ENCODE peak calls at places on chromosome 12, in seven cellular contexts. Y, E, C, S, B, P and Q are unnamed samples.

GRCh38 chr12:5912437-5913334 is 32.4 kb downstream of the ANO2 start:
- DNase-seq in Y (no peak), E (no peak), C (no peak), S (no peak), B (no peak), P (no peak), Q (no peak)

GRCh38 chr12:18139989-18140596 is 50.1 kb upstream of the RERGL start:
- DNase-seq in Y (no peak), E (no peak), C (peak; percentile 20), S (no peak), B (no peak), P (peak; percentile 17), Q (peak; percentile 21)

GRCh38 chr12:1632702-1633101 is 3.7 kb downstream of the WNT5B start:
- DNase-seq in Y (no peak), E (no peak), C (no peak), S (no peak), B (no peak), P (no peak), Q (no peak)

GRCh38 chr12:38664661-38665269 is 240.6 kb downstream of the CPNE8 start:
- DNase-seq in Y (no peak), E (no peak), C (peak; percentile 19), S (no peak), B (no peak), P (peak; percentile 19), Q (no peak)

GRCh38 chr12:130120012-130120805 is 42.1 kb upstream of the FZD10 start:
- DNase-seq in Y (no peak), E (no peak), C (no peak), S (no peak), B (no peak), P (no peak), Q (no peak)

GRCh38 chr12:113266106-113266895 is 45.0 kb downstream of the TPCN1 start:
- DNase-seq in Y (no peak), E (no peak), C (no peak), S (no peak), B (no peak), P (no peak), Q (no peak)

GRCh38 chr12:1429980-1430379 is 164.4 kb downstream of the FBXL14 start:
- DNase-seq in Y (no peak), E (no peak), C (no peak), S (no peak), B (no peak), P (peak; percentile 16), Q (peak; percentile 86)

GRCh38 chr12:81105687-81106086 is 27.8 kb downstream of the ACSS3 start:
- DNase-seq in Y (no peak), E (no peak), C (no peak), S (no peak), B (no peak), P (no peak), Q (no peak)

GRCh38 chr12:124005736-124006581 is 32.9 kb downstream of the ZNF664 start:
- DNase-seq in Y (no peak), E (peak; percentile 58), C (no peak), S (no peak), B (no peak), P (no peak), Q (no peak)

GRCh38 chr12:105252901-105253300 is 16.9 kb upstream of the APPL2 start:
- DNase-seq in Y (no peak), E (no peak), C (no peak), S (no peak), B (no peak), P (no peak), Q (no peak)

GRCh38 chr12:50282581-50283229 is 615 bp downstream of the LIMA1 start:
- DNase-seq in Y (no peak), E (no peak), C (no peak), S (no peak), B (no peak), P (no peak), Q (peak; percentile 53)

GRCh38 chr12:80442426-80443222 is 1.4 kb upstream of the PTPRQ start:
- DNase-seq in Y (no peak), E (no peak), C (no peak), S (no peak), B (no peak), P (no peak), Q (no peak)

GRCh38 chr12:5433081-5433839 is 1.4 kb downstream of the NTF3 start:
- DNase-seq in Y (no peak), E (no peak), C (peak; percentile 42), S (no peak), B (no peak), P (no peak), Q (peak; percentile 48)

GRCh38 chr12:93663729-93664084 is 13.5 kb upstream of the CRADD start:
- DNase-seq in Y (no peak), E (no peak), C (no peak), S (no peak), B (no peak), P (no peak), Q (no peak)